ENCODE peak calls at places on chromosomes 12 and 14, in eight cellular contexts. Q is transverse colon; H is effector memory CD4-positive, alpha-beta T cell; C is tibial artery; X is right atrium auricular region; R is endodermal cell; K is right lobe of liver; N is adrenal gland. A is an unnamed sample. For H3K36me3 and H3K4me1, the result is how much of the 10 kb centered on the place peaks cover.

GRCh38 chr12:28563286-28563685 is 373.0 kb downstream of the CCDC91 start:
- DNase-seq in N (no peak), X (no peak), K (no peak), Q (no peak), R (no peak), C (no peak), H (no peak), A (no peak)

GRCh38 chr14:41297961-41298690 is 308.6 kb upstream of the LRFN5 start:
- DNase-seq in Q (no peak), N (no peak), X (no peak), R (no peak), K (no peak), C (no peak), H (no peak), A (no peak)

GRCh38 chr14:93941293-93941910 is 14.3 kb downstream of the FAM181A start:
- DNase-seq in X (no peak), Q (no peak), N (no peak), K (no peak), R (no peak), C (no peak), H (no peak), A (no peak)

GRCh38 chr14:68957688-68958248 is 21.3 kb downstream of the ACTN1 start:
- DNase-seq in R (no peak), C (no peak), Q (no peak), H (no peak), X (no peak), K (no peak), N (no peak), A (no peak)

GRCh38 chr12:106956048-106956935 is 585 bp downstream of the TMEM263 start:
- DNase-seq in X (peak), K (peak), C (peak), N (peak), Q (peak), H (peak), R (peak), A (peak)

GRCh38 chr12:93090768-93091172 is 161.7 kb upstream of the EEA1 start:
- DNase-seq in N (no peak), Q (no peak), R (no peak), X (no peak), K (no peak), C (no peak), H (no peak), A (no peak)

GRCh38 chr14:94474581-94475031 is 1.4 kb downstream of the SERPINA9 start:
- DNase-seq in X (no peak), H (no peak), R (peak), C (no peak), K (no peak), Q (no peak), N (no peak), A (no peak)

GRCh38 chr12:69879007-69879960 is 54.3 kb downstream of the MYRFL start:
- DNase-seq in H (peak), C (peak), N (peak), Q (peak), R (peak), K (peak), X (peak), A (peak)

GRCh38 chr12:96329545-96329944 is 70.7 kb downstream of the CDK17 start:
- DNase-seq in H (no peak), R (no peak), K (no peak), C (no peak), Q (no peak), X (no peak), N (no peak), A (no peak)

GRCh38 chr12:93322784-93323183 is 54.9 kb upstream of the NUDT4 start:
- DNase-seq in N (no peak), Q (peak), H (no peak), R (no peak), C (no peak), K (no peak), X (no peak), A (no peak)

GRCh38 chr12:72018036-72018435 is 79.4 kb downstream of the TPH2 start:
- DNase-seq in N (no peak), H (no peak), Q (no peak), R (no peak), X (no peak), K (no peak), C (no peak), A (no peak)

GRCh38 chr14:75610839-75611238 is 32.4 kb downstream of the FLVCR2 start:
- DNase-seq in H (no peak), N (peak), Q (no peak), R (no peak), X (no peak), K (no peak), C (no peak), A (no peak)

GRCh38 chr14:26204954-26205479 is 392.8 kb downstream of the NOVA1 start:
- DNase-seq in R (peak), Q (peak), C (peak), H (no peak), N (peak), X (no peak), K (no peak), A (no peak)

GRCh38 chr14:28770574-28770973 is 4.0 kb downstream of the FOXG1 start:
- DNase-seq in K (no peak), N (no peak), X (no peak), H (no peak), R (no peak), C (no peak), Q (no peak), A (no peak)

GRCh38 chr12:44626883-44627282 is 249.2 kb downstream of the NELL2 start:
- DNase-seq in N (no peak), K (no peak), X (no peak), H (no peak), R (no peak), Q (no peak), C (no peak), A (no peak)

GRCh38 chr12:31772685-31773222 is 43.9 kb upstream of the AMN1 start:
- DNase-seq in K (no peak), Q (no peak), N (no peak), C (no peak), R (peak), X (no peak), H (no peak), A (no peak)

GRCh38 chr12:132237772-132238486 is 91.5 kb downstream of the GALNT9 start:
- DNase-seq in C (no peak), K (no peak), R (no peak), H (no peak), Q (no peak), X (no peak), N (no peak), A (no peak)

GRCh38 chr14:93090826-93091583 is 24.7 kb downstream of the ITPK1 start:
- DNase-seq in C (no peak), N (no peak), H (no peak), X (no peak), Q (no peak), R (no peak), K (no peak), A (no peak)

GRCh38 chr12:89573081-89573810 is 47.4 kb upstream of the POC1B start:
- DNase-seq in X (no peak), K (no peak), N (no peak), Q (no peak), C (no peak), H (no peak), R (no peak), A (no peak)

GRCh38 chr14:95862243-95862642 is 14.4 kb upstream of the TUNAR start:
- DNase-seq in K (no peak), X (no peak), Q (no peak), N (no peak), H (no peak), C (no peak), R (peak), A (no peak)

GRCh38 chr12:56029666-56030293 is 8.9 kb downstream of the IKZF4 start:
- DNase-seq in Q (peak), H (no peak), R (peak), K (peak), C (no peak), X (no peak), N (peak), A (peak)

GRCh38 chr12:20549115-20549719 is 145.9 kb upstream of the SLCO1C1 start:
- DNase-seq in R (peak), Q (peak), K (no peak), X (no peak), N (no peak), H (no peak), C (peak), A (no peak)

GRCh38 chr12:112537710-112538396 is 119.1 kb downstream of the PTPN11 start:
- DNase-seq in C (no peak), H (no peak), Q (no peak), K (no peak), R (peak), N (no peak), X (no peak), A (peak)

GRCh38 chr14:64698899-64699298 is 5.3 kb upstream of the PLEKHG3 start:
- DNase-seq in R (peak), C (peak), N (no peak), Q (peak), H (no peak), X (no peak), K (no peak), A (no peak)

GRCh38 chr12:30843211-30843610 is 83.3 kb upstream of the TSPAN11 start:
- DNase-seq in Q (no peak), K (no peak), H (no peak), R (peak), N (no peak), C (no peak), X (no peak), A (no peak)

GRCh38 chr14:96105921-96106441 is 66.8 kb downstream of the C14orf132 start:
- DNase-seq in K (peak), C (peak), N (peak), X (no peak), Q (peak), H (no peak), R (no peak), A (peak)

GRCh38 chr12:94427520-94428381 is 31.9 kb downstream of the CEP83 start:
- DNase-seq in X (no peak), R (no peak), H (no peak), C (no peak), N (peak), K (no peak), Q (peak), A (peak)

GRCh38 chr14:68449565-68450295 is 343.1 kb downstream of the ZFP36L1 start:
- DNase-seq in R (peak), H (no peak), C (no peak), Q (no peak), K (no peak), N (no peak), X (no peak), A (no peak)

GRCh38 chr14:92203116-92203515 is 81.3 kb downstream of the CPSF2 start:
- DNase-seq in N (no peak), H (no peak), C (no peak), Q (no peak), R (no peak), K (no peak), X (no peak), A (no peak)

DNA sequence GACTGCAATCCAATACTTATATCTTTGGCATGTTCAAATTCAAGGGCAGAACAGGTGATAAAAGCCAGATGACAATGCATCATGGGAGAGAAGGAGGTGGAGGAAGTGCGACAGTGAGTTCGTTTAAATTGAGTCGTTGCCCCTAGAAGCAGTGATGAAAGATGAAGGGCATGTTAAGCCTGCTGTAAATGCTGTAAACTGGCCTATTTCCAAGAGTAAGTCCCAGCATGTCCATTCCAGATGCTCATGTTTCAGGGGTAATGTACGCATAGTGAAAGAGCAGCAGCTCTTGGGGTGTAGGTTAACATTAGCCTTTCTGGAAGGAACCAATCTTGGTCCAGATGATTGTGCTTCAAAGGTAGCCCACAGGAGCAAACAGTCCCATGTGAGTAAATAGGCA is 97.1 kb downstream of the C2CD5 start:
- DNase-seq in C (no peak), N (no peak), X (no peak), K (no peak), H (no peak), R (no peak), Q (no peak), A (no peak)
- H3K27ac ChIP-seq in C (no peak), N (no peak), X (no peak), K (no peak), H (no peak), R (no peak), Q (no peak), A (no peak)

GRCh38 chr14:51730674-51731073 is 79.0 kb downstream of the FRMD6 start:
- DNase-seq in H (no peak), C (no peak), X (no peak), R (no peak), K (no peak), Q (no peak), N (no peak), A (no peak)
- H3K36me3 ChIP-seq in H (under half), C (under half), X (under half), R (under half), K (under half), Q (under half), N (under half), A (under half)

DNA sequence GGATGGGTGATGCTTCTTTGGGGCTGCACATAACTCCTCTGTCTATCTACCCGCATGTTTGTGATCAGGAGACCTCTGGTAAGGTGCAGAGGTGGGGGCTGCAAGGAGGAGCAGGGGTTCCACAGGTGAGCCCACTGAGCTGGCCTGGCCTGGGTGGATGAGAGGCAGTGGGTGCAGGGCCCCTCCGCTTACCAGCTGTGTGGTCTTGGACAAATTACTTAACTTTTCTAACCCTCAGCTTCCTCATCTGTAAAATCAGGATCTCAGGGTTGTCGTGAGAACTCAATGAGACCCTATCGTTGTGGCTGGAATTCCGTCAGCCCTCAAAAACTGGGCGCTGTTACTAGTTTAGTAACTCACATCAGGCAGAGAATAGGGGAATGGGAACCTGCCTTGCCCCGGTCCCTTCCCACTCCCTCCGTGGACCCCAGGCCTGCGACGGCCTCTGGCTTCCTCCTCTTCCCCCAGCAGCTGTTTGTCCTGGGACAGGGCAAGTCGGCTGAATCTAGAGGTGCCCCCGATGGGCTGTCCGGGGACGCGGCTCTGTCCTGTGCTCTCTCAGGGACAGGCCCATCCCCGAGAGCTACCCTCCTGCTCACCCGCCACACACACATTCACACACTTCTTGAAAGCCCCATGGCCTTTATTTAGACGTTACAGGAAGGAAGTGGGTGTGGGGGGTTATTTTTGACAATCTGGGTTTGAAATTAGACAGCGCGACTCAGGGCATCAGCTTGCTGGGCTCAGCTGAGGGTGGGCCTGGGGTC is 7.6 kb downstream of the PTPN6 start:
- DNase-seq in C (no peak), Q (peak), X (no peak), N (no peak), R (no peak), H (peak), K (no peak), A (no peak)
- H3K4me1 ChIP-seq in C (under half), Q (half or more), X (half or more), N (under half), R (under half), H (half or more), K (under half), A (under half)

GRCh38 chr12:1595026-1595561 is 713 bp upstream of the FBXL14 start:
- DNase-seq in R (no peak), H (no peak), N (no peak), Q (peak), X (no peak), C (no peak), K (no peak), A (no peak)
- H3K27ac ChIP-seq in R (peak), H (peak), N (peak), Q (peak), X (peak), C (peak), K (peak), A (peak)

DNA sequence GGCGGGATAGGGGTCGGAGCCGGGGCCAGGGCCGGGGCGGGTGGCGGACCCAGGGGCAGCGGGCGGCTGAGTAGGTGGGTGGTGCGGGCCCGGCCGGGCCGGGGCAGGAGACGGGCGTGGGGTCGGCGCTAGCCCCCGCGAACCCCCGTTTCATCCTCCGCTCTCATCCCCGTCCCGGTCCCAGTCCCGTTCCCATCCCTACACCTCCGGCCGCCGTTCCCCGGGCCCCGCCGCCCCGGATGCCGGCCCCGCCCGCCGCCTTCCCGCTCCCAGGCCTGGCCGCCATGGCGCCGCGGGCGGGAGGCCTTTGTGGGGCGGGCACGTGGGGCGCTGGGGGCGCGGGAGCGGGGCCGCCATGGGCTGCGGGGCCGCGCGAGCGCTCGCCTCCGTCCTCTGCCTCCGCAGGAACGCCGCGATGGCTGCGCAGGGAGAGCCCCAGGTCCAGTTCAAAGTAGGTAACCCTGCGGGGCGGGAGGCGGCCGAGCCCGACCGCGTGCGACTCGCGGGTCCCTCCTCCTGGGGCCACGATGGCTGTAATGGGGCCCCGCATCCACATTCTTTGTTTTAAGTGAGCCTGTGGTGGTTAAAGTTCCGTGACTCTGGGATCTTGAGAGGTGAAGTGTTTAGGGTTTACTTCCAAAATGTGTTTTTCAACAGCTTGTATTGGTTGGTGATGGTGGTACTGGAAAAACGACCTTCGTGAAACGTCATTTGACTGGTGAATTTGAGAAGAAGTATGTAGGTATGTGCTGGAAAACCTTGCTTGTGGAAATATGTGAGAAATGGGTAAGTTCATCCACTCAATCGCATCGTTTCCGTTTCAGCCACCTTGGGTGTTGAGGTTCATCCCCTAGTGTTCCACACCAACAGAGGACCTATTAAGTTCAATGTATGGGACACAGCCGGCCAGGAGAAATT is 572 bp downstream of the RAN start:
- DNase-seq in H (peak), X (no peak), Q (peak), C (no peak), K (no peak), R (peak), N (peak), A (peak)
- H3K36me3 ChIP-seq in H (under half), X (under half), Q (under half), C (under half), K (under half), R (under half), N (under half), A (under half)

GRCh38 chr14:61504841-61505340 is 183.5 kb downstream of the PRKCH start:
- DNase-seq in R (no peak), H (no peak), Q (no peak), N (no peak), X (no peak), K (no peak), C (no peak), A (no peak)

GRCh38 chr14:61503167-61503801 is 181.9 kb downstream of the PRKCH start:
- DNase-seq in C (no peak), Q (no peak), H (peak), X (no peak), K (no peak), R (no peak), N (no peak), A (no peak)

GRCh38 chr14:61501714-61502458 is 180.5 kb downstream of the PRKCH start:
- DNase-seq in N (no peak), Q (no peak), H (no peak), K (no peak), C (no peak), R (no peak), X (no peak), A (no peak)

GRCh38 chr14:61500046-61500445 is 178.7 kb downstream of the PRKCH start:
- DNase-seq in C (no peak), R (no peak), X (no peak), N (no peak), K (no peak), Q (no peak), H (no peak), A (no peak)

GRCh38 chr14:61502459-61503093 is 181.2 kb downstream of the PRKCH start:
- DNase-seq in H (no peak), R (peak), C (no peak), X (no peak), N (no peak), Q (no peak), K (no peak), A (no peak)
- H3K4me1 ChIP-seq in H (under half), R (under half), C (under half), X (under half), N (under half), Q (under half), K (under half), A (under half)

DNA sequence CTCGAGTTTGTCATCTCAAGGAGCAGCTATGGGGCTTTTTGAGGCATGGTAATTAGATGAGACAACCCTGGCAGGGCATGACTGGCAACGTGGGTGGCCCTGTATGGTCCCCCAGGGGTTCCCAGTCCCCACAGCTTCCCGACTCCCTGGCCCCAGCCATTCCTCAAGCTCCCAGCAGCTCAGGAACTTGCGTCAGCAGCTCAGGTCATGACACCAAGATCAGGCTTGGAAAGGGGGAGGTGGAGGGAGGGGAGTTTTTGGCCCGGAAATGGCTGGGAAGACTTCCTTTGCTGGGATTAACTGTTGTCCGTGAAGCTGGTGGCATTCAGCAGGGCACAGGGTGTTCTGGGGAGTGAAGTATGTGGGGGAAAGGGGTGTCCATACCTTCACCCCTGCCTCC is 10.4 kb upstream of the NRIP2 start:
- DNase-seq in H (no peak), N (peak), K (no peak), X (no peak), R (peak), Q (no peak), C (no peak), A (no peak)
- H3K27ac ChIP-seq in H (no peak), N (peak), K (no peak), X (peak), R (peak), Q (peak), C (peak), A (peak)

A was measured in lung.